ENCODE peak calls at places on chromosomes 3 and 15, in eight cellular contexts. F is IMR-90, K is adrenal gland, R is GM12891, V is esophagus squamous epithelium, S is ovary, O is HCT116, M is body of pancreas. W is an unnamed sample.

GRCh38 chr3:125324341-125324740 is 50.8 kb downstream of the ZNF148 start:
- DNase-seq in M (no peak), S (no peak), R (no peak), V (no peak), K (no peak), F (no peak), O (no peak), W (no peak)

GRCh38 chr3:126487151-126487771 is 11.6 kb upstream of the ZXDC start:
- DNase-seq in K (peak; percentile 79), S (no peak), V (no peak), R (no peak), M (peak; percentile 25), F (no peak), O (no peak), W (peak; percentile 43)

GRCh38 chr3:197495059-197495455 is 60.7 kb downstream of the BDH1 start:
- DNase-seq in K (peak; percentile 43), V (no peak), M (no peak), O (no peak), S (no peak), R (no peak), F (no peak), W (no peak)

GRCh38 chr15:41936649-41937567 is 35.4 kb downstream of the EHD4 start:
- DNase-seq in M (peak; percentile 35), S (no peak), V (no peak), F (peak; percentile 55), O (no peak), R (no peak), K (peak; percentile 70), W (no peak)

GRCh38 chr3:165188452-165188851 is 7.7 kb downstream of the SLITRK3 start:
- DNase-seq in K (no peak), O (no peak), V (no peak), R (no peak), F (no peak), M (no peak), S (no peak), W (no peak)

GRCh38 chr3:3232251-3232650 is 52.8 kb upstream of the CRBN start:
- DNase-seq in S (no peak), F (no peak), V (no peak), R (no peak), K (no peak), M (no peak), O (no peak), W (no peak)

GRCh38 chr15:81400640-81401236 is 26.7 kb upstream of the TMC3 start:
- DNase-seq in R (peak; percentile 16), O (peak; percentile 52), S (no peak), K (no peak), F (peak; percentile 65), M (peak; percentile 14), V (no peak), W (peak; percentile 12)

GRCh38 chr15:72375501-72375845 is 341 bp downstream of the HEXA start:
- DNase-seq in V (peak; percentile 45), F (no peak), R (no peak), K (no peak), M (peak; percentile 74), S (no peak), O (no peak), W (peak; percentile 9)

GRCh38 chr3:121491683-121492082 is 54.1 kb downstream of the POLQ start:
- DNase-seq in M (no peak), O (no peak), F (no peak), R (no peak), K (no peak), S (no peak), V (no peak), W (no peak)

GRCh38 chr3:136518102-136518501 is 234.1 kb downstream of the STAG1 start:
- DNase-seq in R (no peak), M (no peak), F (no peak), V (no peak), O (no peak), K (no peak), S (no peak), W (no peak)

GRCh38 chr3:192825657-192826200 is 91.9 kb downstream of the MB21D2 start:
- DNase-seq in F (peak; percentile 69), M (peak; percentile 54), V (no peak), S (no peak), K (no peak), R (no peak), O (no peak), W (no peak)

GRCh38 chr3:194097141-194097880 is 38.6 kb upstream of the HES1 start:
- DNase-seq in R (no peak), K (no peak), O (no peak), F (no peak), S (no peak), M (peak; percentile 80), V (no peak), W (no peak)

GRCh38 chr15:90025461-90026033 is 24.4 kb downstream of the ZNF710 start:
- DNase-seq in V (no peak), S (no peak), M (no peak), R (no peak), F (no peak), K (no peak), O (no peak), W (no peak)

GRCh38 chr15:22811640-22812039 is 25.2 kb downstream of the NIPA1 start:
- DNase-seq in O (no peak), M (peak; percentile 83), S (no peak), V (no peak), R (no peak), F (peak; percentile 12), K (peak; percentile 70), W (no peak)

GRCh38 chr15:40252438-40253178 is 13.7 kb downstream of the PAK6 start:
- DNase-seq in M (peak; percentile 65), O (peak; percentile 42), S (peak; percentile 42), V (no peak), F (no peak), K (peak; percentile 56), R (peak; percentile 62), W (no peak)

GRCh38 chr3:47291158-47291753 is 8.5 kb downstream of the KLHL18 start:
- DNase-seq in F (no peak), S (no peak), V (no peak), R (no peak), K (peak; percentile 49), O (no peak), M (no peak), W (no peak)

GRCh38 chr3:172156309-172156998 is 117.1 kb downstream of the FNDC3B start:
- DNase-seq in R (no peak), K (peak; percentile 58), S (no peak), V (no peak), F (no peak), O (peak; percentile 64), M (peak; percentile 80), W (no peak)

GRCh38 chr3:125055165-125055912 is 458 bp downstream of the HEG1 start:
- DNase-seq in R (peak; percentile 48), O (no peak), F (peak; percentile 20), S (peak; percentile 73), K (no peak), M (no peak), V (no peak), W (no peak)

GRCh38 chr3:174531262-174531982 is 327.7 kb upstream of the NAALADL2 start:
- DNase-seq in M (no peak), O (no peak), S (no peak), F (no peak), R (no peak), V (no peak), K (no peak), W (no peak)

DNA sequence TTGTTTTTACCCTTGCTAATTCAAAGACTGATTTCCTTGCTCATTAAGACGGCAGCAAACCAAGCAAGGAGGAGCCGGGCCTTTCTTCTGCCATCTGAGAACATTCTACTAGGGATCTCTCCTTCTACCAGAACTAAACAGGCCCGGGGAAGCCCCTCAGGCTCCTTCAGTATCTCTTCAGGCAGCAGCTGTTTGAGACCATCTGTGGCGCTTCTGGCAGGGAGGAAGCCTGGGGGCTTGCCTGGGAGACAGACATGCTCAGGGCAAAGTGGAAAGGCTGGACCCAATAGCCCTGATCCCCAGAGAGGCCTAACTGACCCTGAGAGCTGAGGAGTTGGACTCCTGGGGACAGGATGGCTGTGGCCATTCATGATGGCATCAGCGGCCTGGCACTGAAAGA is 67.9 kb downstream of the FEM1B start:
- DNase-seq in R (no peak), O (no peak), K (no peak), F (no peak), M (no peak), S (no peak), V (no peak), W (no peak)
- TF ChIP-seq POLR2A in R (no peak), O (no peak), K (no peak), F (no peak), M (no peak), S (no peak), V (no peak), W (no peak)

DNA sequence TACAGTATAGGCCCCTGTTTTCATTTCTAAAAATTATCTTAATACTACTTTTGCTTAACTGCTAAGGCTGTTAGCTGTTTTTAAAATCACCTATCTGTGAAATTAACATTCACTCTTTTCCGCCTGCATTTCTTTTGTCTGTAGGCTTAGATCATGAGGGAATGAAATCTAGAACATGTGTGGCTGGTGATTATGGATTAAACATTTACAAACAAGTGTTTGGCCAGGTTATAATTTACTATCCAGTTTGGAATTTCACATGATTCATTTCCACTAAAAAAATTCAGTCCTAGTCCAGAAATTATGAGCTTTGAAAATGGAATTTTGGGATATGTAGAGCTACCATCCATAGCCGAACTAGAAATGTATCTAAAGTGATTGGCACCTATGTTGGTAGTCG is 39.1 kb downstream of the GOLM2 start:
- DNase-seq in V (no peak), F (no peak), O (no peak), S (no peak), K (no peak), R (no peak), M (no peak), W (no peak)
- TF ChIP-seq POLR2A in V (no peak), F (no peak), O (no peak), S (no peak), K (no peak), R (no peak), M (no peak), W (no peak)

GRCh38 chr3:98182196-98182595 is 15.7 kb downstream of the OR5H15 start:
- DNase-seq in F (no peak), M (no peak), V (no peak), O (no peak), S (no peak), R (no peak), K (no peak), W (no peak)
- TF ChIP-seq POLR2A in F (no peak), M (no peak), V (no peak), O (no peak), S (no peak), R (no peak), K (no peak), W (no peak)

GRCh38 chr15:68821190-68821897 is 649 bp upstream of the ANP32A start:
- DNase-seq in S (no peak), R (no peak), M (peak; percentile 13), F (no peak), V (no peak), K (no peak), O (no peak), W (peak; percentile 19)

GRCh38 chr15:68821898-68822380 is 1.2 kb upstream of the ANP32A start:
- DNase-seq in O (no peak), V (no peak), R (no peak), K (peak; percentile 32), M (peak; percentile 13), S (no peak), F (no peak), W (no peak)

GRCh38 chr15:68820205-68820588 is 498 bp downstream of the ANP32A start:
- DNase-seq in O (no peak), S (peak; percentile 66), F (no peak), K (peak; percentile 44), V (no peak), M (peak; percentile 54), R (no peak), W (no peak)

GRCh38 chr15:68819451-68820204 is 1.1 kb downstream of the ANP32A start:
- DNase-seq in S (peak; percentile 54), O (no peak), K (peak; percentile 59), V (no peak), R (no peak), M (peak; percentile 42), F (peak; percentile 47), W (peak; percentile 23)

GRCh38 chr15:68820589-68821189 is at the start of gene ANP32A:
- DNase-seq in R (peak; percentile 95), O (peak; percentile 84), M (peak; percentile 95), K (peak; percentile 96), V (peak; percentile 53), F (peak; percentile 91), S (peak; percentile 99), W (peak; percentile 92)
- TF ChIP-seq POLR2A in R (peak; percentile 34), O (peak; percentile 66), M (no peak), K (peak; percentile 74), V (peak; percentile 33), F (no peak), S (peak; percentile 30), W (peak; percentile 44)

W was measured in H54.